ENCODE peak calls at places on chromosomes 7 and 10, in ten cellular contexts. Q is NCI-H187 treated with DMSO at 0.1 percent for 48 hours; B is CD4-positive, CD25-positive, alpha-beta regulatory T cell; Z is brain microvascular endothelial cell; P is HS-5; C is cardiac fibroblast; R is stimulated activated CD4-positive, alpha-beta T cell treated with anti-CD3 and anti-CD28 coated beads, TNF-alpha, amount 100 ng/mL, for 48 hours; G is mammary epithelial cell; V is HTR-8/SVneo; K is stimulated activated CD8-positive, alpha-beta memory T cell treated with anti-CD3 and anti-CD28 coated beads, Interleukin-4, amount 100 ng/mL, for 1 hour. F is an unnamed sample.

GRCh38 chr7:23200331-23200730 is 18.5 kb downstream of the NUP42 start:
- DNase-seq in Q (no peak), B (no peak), Z (no peak), P (no peak), C (no peak), R (no peak), G (no peak), V (no peak), K (no peak), F (no peak)

GRCh38 chr7:67788689-67789088 is 792.1 kb downstream of the TYW1 start:
- DNase-seq in Q (no peak), B (no peak), Z (no peak), P (no peak), C (peak), R (no peak), G (no peak), V (no peak), K (no peak), F (no peak)

GRCh38 chr7:36880108-36880507 is 155.8 kb upstream of the AOAH start:
- DNase-seq in Q (no peak), B (no peak), Z (no peak), P (no peak), C (no peak), R (no peak), G (no peak), V (no peak), K (no peak), F (no peak)

GRCh38 chr10:16967866-16968721 is 150.9 kb upstream of the RSU1 start:
- DNase-seq in Q (no peak), B (no peak), Z (peak), P (peak), C (peak), R (no peak), G (peak), V (peak), K (no peak), F (peak)

GRCh38 chr10:3143366-3143765 is 29.2 kb downstream of the PITRM1 start:
- DNase-seq in Q (no peak), B (no peak), Z (no peak), P (no peak), C (no peak), R (no peak), G (no peak), V (no peak), K (no peak), F (no peak)

GRCh38 chr7:129144095-129144833 is at the start of gene TSPAN33:
- DNase-seq in Q (peak), B (peak), Z (peak), P (no peak), C (peak), R (peak), G (peak), V (peak), K (peak), F (peak)

GRCh38 chr10:80444646-80445319 is 9.3 kb upstream of the TSPAN14 start:
- DNase-seq in Q (no peak), B (peak), Z (peak), P (no peak), C (peak), R (no peak), G (peak), V (peak), K (no peak), F (peak)

GRCh38 chr7:130649004-130649790 is 19.4 kb downstream of the COPG2 start:
- DNase-seq in Q (no peak), B (no peak), Z (peak), P (no peak), C (peak), R (no peak), G (peak), V (no peak), K (no peak), F (peak)

GRCh38 chr10:20885678-20886077 is 11.4 kb downstream of the NEBL start:
- DNase-seq in Q (no peak), B (no peak), Z (no peak), P (no peak), C (peak), R (no peak), G (peak), V (no peak), K (no peak), F (no peak)

GRCh38 chr10:47376522-47377220 is 7.4 kb downstream of the ZNF488 start:
- DNase-seq in Q (no peak), B (no peak), Z (no peak), P (no peak), C (no peak), R (no peak), G (no peak), V (no peak), K (no peak), F (no peak)

GRCh38 chr7:102434039-102434481 is 685 bp downstream of the ORAI2 start:
- DNase-seq in Q (no peak), B (no peak), Z (no peak), P (peak), C (peak), R (no peak), G (no peak), V (no peak), K (no peak), F (no peak)

GRCh38 chr10:14673189-14673947 is 101.3 kb downstream of the FAM107B start:
- DNase-seq in Q (no peak), B (no peak), Z (no peak), P (no peak), C (peak), R (no peak), G (no peak), V (no peak), K (no peak), F (no peak)